ENCODE peak calls at places on chromosome 20, in five cellular contexts. H is IMR-90, I is kidney, U is heart right ventricle, B is foreskin fibroblast. M is an unnamed sample.
A peak's percentile ranks its signal among the peaks of the same experiment; 100 is the strongest.

GRCh38 chr20:53829086-53829703 is 235.6 kb upstream of the ZNF217 start:
- DNase-seq in H (peak; percentile 97), I (no peak), U (no peak), B (peak; percentile 96), M (no peak)

GRCh38 chr20:12175538-12175937 is 257.8 kb downstream of the BTBD3 start:
- DNase-seq in H (no peak), I (no peak), U (no peak), B (no peak), M (no peak)

GRCh38 chr20:50280851-50281655 is 90.4 kb downstream of the CEBPB start:
- DNase-seq in H (no peak), I (peak; percentile 37), U (no peak), B (no peak), M (no peak)

GRCh38 chr20:47681977-47682812 is 103.1 kb downstream of the SULF2 start:
- DNase-seq in H (no peak), I (peak; percentile 88), U (peak; percentile 80), B (peak; percentile 49), M (no peak)

GRCh38 chr20:10648651-10649050 is 25.1 kb downstream of the JAG1 start:
- DNase-seq in H (peak; percentile 91), I (no peak), U (no peak), B (peak; percentile 49), M (no peak)

GRCh38 chr20:49228676-49229075 is 9.5 kb downstream of the DDX27 start:
- DNase-seq in H (no peak), I (no peak), U (no peak), B (no peak), M (no peak)

GRCh38 chr20:56278205-56278604 is 29.7 kb downstream of the MC3R start:
- DNase-seq in H (no peak), I (no peak), U (no peak), B (no peak), M (no peak)

GRCh38 chr20:10609726-10610125 is 64.1 kb downstream of the JAG1 start:
- DNase-seq in H (peak; percentile 35), I (no peak), U (no peak), B (no peak), M (no peak)

GRCh38 chr20:10946124-10946880 is 272.5 kb upstream of the JAG1 start:
- DNase-seq in H (no peak), I (no peak), U (no peak), B (no peak), M (no peak)

GRCh38 chr20:8932192-8933150 is 136.4 kb upstream of the PLCB4 start:
- DNase-seq in H (peak; percentile 67), I (no peak), U (peak; percentile 12), B (peak; percentile 67), M (no peak)

GRCh38 chr20:7710440-7710839 is 229.8 kb downstream of the HAO1 start:
- DNase-seq in H (no peak), I (no peak), U (no peak), B (no peak), M (no peak)

GRCh38 chr20:61556116-61556515 is 304.1 kb downstream of the CDH4 start:
- DNase-seq in H (peak; percentile 93), I (peak; percentile 12), U (no peak), B (peak; percentile 89), M (no peak)

GRCh38 chr20:12936020-12936419 is 72.8 kb upstream of the SPTLC3 start:
- DNase-seq in H (no peak), I (no peak), U (no peak), B (no peak), M (no peak)

GRCh38 chr20:20956586-20956985 is 149.6 kb downstream of the LINC00237 start:
- DNase-seq in H (no peak), I (no peak), U (no peak), B (no peak), M (peak; percentile 4)

GRCh38 chr20:44888226-44889103 is 3.0 kb downstream of the YWHAB start:
- DNase-seq in H (no peak), I (no peak), U (no peak), B (peak; percentile 37), M (no peak)
- H3K4me3 ChIP-seq in H (no peak overlapping the region), I (no peak overlapping the region), U (peak overlapping the region; percentile 93), B (peak overlapping the region; percentile 14), M (peak overlapping the region; percentile 98)

DNA sequence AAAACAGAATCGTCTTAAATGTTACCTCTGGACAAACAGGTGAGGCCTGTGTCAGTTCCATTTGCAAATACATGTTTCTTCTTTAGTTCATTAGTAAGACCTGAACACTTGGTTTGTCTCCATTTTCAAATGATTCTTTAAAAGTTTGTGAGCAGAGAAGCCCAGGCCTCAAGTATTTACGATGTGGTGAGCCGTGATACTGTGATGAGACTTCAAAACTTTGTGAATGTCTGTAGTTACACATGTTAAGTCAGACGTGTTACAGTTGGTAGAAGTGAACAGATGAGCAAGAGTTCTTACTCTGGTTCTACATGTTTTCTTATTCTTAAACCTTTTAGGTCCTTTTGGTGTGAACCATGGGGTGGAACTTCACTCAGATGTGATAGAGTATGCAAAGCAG is 8.5 kb downstream of the PCMTD2 start:
- DNase-seq in H (no peak), I (no peak), U (no peak), B (peak; percentile 9), M (no peak)
- H3K4me3 ChIP-seq in H (no peak overlapping the region), I (no peak overlapping the region), U (no peak overlapping the region), B (no peak overlapping the region), M (no peak overlapping the region)

DNA sequence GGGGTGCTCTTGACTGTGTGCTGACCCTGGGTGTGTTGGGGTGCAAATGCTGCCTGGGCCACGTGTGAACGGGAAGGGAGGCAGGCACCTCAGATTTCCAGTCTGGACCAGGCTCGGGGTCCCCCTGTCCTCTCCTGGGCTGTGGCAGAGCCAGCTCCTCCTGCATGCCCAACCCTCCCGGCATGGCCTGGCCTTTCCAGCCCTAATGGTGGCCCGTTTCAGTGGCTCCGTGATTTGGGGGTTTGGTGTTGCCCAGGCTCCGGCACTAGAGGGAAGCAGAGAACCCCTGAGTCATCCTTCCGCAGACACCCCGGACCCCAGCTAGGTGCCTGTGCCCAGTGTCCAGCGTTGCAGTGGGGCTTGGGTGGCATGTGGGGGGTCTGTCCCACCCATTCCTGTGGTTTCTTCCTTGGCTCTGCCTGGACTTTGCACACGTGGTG is 9.1 kb downstream of the RBM38 start:
- DNase-seq in H (no peak), I (peak; percentile 63), U (no peak), B (no peak), M (no peak)
- H3K4me3 ChIP-seq in H (no peak overlapping the region), I (no peak overlapping the region), U (no peak overlapping the region), B (no peak overlapping the region), M (no peak overlapping the region)

DNA sequence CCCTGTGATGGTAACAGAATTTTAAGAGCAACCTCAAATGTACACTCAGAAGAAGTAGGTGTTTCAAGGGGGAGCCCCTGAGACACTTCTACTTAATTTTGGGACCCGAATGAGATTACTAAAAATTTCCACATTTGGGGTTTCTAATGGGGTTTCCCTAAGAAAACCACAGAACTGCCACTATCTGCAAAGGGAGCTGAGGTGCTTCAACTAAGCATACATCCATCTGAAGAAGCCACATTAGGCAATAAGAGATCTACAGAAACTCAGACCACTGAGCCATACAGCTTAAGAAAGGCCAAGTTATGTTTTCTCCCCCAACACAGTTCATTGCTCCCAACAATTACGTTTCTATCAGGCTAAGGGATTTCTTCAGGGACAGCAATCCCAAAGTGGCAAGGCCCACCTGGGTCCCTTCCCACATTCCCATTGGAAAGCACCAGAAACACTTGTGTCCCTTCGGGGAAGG is 5.2 kb downstream of the BCL2L1 start:
- DNase-seq in H (no peak), I (no peak), U (no peak), B (no peak), M (no peak)
- H3K4me3 ChIP-seq in H (no peak overlapping the region), I (peak overlapping the region; percentile 50), U (peak overlapping the region; percentile 82), B (no peak overlapping the region), M (peak overlapping the region; percentile 91)

GRCh38 chr20:611047-611842 is 1.1 kb upstream of the TCF15 start:
- DNase-seq in H (no peak), I (no peak), U (no peak), B (no peak), M (no peak)

GRCh38 chr20:610130-611046 is at the start of gene TCF15:
- DNase-seq in H (no peak), I (no peak), U (peak; percentile 67), B (peak; percentile 29), M (no peak)

GRCh38 chr20:608970-609369 is 1.1 kb downstream of the TCF15 start:
- DNase-seq in H (no peak), I (no peak), U (no peak), B (no peak), M (no peak)

GRCh38 chr20:607476-607875 is 2.6 kb downstream of the TCF15 start:
- DNase-seq in H (no peak), I (no peak), U (peak; percentile 46), B (no peak), M (no peak)

GRCh38 chr20:609371-609964 is 641 bp downstream of the TCF15 start:
- DNase-seq in H (no peak), I (no peak), U (no peak), B (no peak), M (no peak)
- H3K4me3 ChIP-seq in H (no peak overlapping the region), I (no peak overlapping the region), U (peak overlapping the region; percentile 62), B (no peak overlapping the region), M (peak overlapping the region; percentile 17)

DNA sequence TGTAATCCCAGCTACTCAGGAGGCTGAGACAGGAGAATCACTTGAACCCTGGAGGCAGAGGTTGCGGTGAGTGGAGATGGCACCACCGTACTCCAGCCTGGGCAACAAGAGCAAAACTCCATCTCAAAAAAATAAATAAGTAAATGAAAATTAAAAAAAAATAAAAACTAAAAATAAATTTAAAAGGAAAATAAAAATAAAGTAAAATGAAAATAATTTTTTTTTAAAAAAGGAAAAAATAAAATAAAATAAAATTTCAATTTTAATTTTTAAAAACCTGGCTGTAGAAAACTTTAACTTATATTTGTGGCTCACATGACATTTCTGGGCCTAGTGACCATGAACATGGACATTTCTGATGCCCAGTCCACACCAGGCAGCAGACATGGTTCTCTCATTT is 16.1 kb downstream of the HCK start:
- DNase-seq in H (no peak), I (no peak), U (no peak), B (no peak), M (no peak)
- H3K4me3 ChIP-seq in H (no peak overlapping the region), I (no peak overlapping the region), U (no peak overlapping the region), B (no peak overlapping the region), M (no peak overlapping the region)

DNA sequence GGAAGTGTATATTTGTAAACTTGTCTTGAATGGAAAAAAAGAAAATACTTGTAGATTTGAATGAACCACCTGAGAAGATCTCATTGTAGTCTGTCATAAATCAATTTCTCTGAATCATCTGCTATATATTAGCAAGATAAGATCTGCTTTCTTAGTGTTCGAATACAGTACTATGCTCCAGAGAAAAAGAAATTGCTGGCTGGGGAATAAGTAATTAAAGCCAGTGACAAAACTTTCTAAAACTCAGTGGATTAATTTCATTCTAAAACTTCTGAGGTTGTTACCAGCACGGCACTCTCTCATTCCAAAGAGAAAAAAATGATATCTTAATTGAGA is 22.4 kb upstream of the MROH8 start:
- DNase-seq in H (no peak), I (no peak), U (no peak), B (no peak), M (no peak)
- H3K4me3 ChIP-seq in H (no peak overlapping the region), I (no peak overlapping the region), U (no peak overlapping the region), B (peak overlapping the region; percentile 53), M (no peak overlapping the region)

GRCh38 chr20:36306557-36307411 is 645 bp downstream of the DLGAP4 start:
- DNase-seq in H (no peak), I (no peak), U (no peak), B (no peak), M (no peak)
- H3K4me3 ChIP-seq in H (no peak overlapping the region), I (no peak overlapping the region), U (peak overlapping the region; percentile 19), B (no peak overlapping the region), M (peak overlapping the region; percentile 67)

M was measured in dorsolateral prefrontal cortex.